ENCODE peak calls at places on chromosomes 11 and 22, in eight cellular contexts. D, U, X, O, Y, J, A and R are unnamed samples. For H3K4me1, the result is how much of the 10 kb centered on the place peaks cover.

GRCh38 chr11:85902353-85902752 is 47.2 kb downstream of the CCDC83 start:
- DNase-seq in A (no peak), O (no peak), J (no peak), Y (no peak), U (no peak), X (no peak), D (no peak), R (no peak)

GRCh38 chr11:83543918-83544491 is 257.8 kb upstream of the CCDC90B start:
- DNase-seq in J (no peak), X (no peak), U (no peak), D (no peak), A (no peak), O (no peak), Y (no peak), R (no peak)

GRCh38 chr22:37638351-37639069 is 959 bp upstream of the SH3BP1 start:
- DNase-seq in J (no peak), D (no peak), O (no peak), X (no peak), A (peak), U (no peak), Y (no peak), R (no peak)

GRCh38 chr11:123532131-123532530 is 102.1 kb downstream of the GRAMD1B start:
- DNase-seq in D (no peak), J (no peak), U (no peak), A (no peak), O (no peak), Y (no peak), X (no peak), R (no peak)

GRCh38 chr11:8263109-8263768 is 439 bp downstream of the LMO1 start:
- DNase-seq in O (no peak), D (peak), U (peak), A (no peak), X (no peak), J (no peak), Y (peak), R (no peak)

GRCh38 chr22:37340331-37341262 is 58.3 kb downstream of the CYTH4 start:
- DNase-seq in X (no peak), O (no peak), U (no peak), A (no peak), Y (no peak), D (no peak), J (no peak), R (no peak)

GRCh38 chr11:14583252-14584105 is 60.1 kb upstream of the PDE3B start:
- DNase-seq in O (no peak), J (peak), U (peak), A (no peak), Y (no peak), X (no peak), D (no peak), R (no peak)

GRCh38 chr22:24230911-24231656 is 13.8 kb downstream of the GGT5 start:
- DNase-seq in D (no peak), O (no peak), U (no peak), J (peak), X (no peak), Y (no peak), A (peak), R (peak)

GRCh38 chr22:49632199-49633009 is 195.3 kb downstream of the BRD1 start:
- DNase-seq in O (peak), X (peak), Y (no peak), A (no peak), D (no peak), J (peak), U (peak), R (no peak)

GRCh38 chr11:57303990-57304579 is 20.7 kb downstream of the TNKS1BP1 start:
- DNase-seq in Y (no peak), U (peak), A (no peak), D (peak), O (no peak), X (no peak), J (peak), R (no peak)

GRCh38 chr11:26741036-26741435 is 19.2 kb upstream of the SLC5A12 start:
- DNase-seq in D (no peak), O (no peak), J (no peak), Y (no peak), A (no peak), X (no peak), U (peak), R (no peak)

GRCh38 chr22:39205344-39206021 is 39.3 kb downstream of the PDGFB start:
- DNase-seq in X (no peak), Y (no peak), J (no peak), A (peak), O (peak), U (peak), D (peak), R (no peak)

GRCh38 chr11:89159974-89160373 is 17.7 kb upstream of the TYR start:
- DNase-seq in Y (no peak), A (no peak), O (no peak), J (no peak), U (no peak), X (no peak), D (no peak), R (no peak)

GRCh38 chr11:1757861-1758610 is 5.7 kb downstream of the CTSD start:
- DNase-seq in U (no peak), D (no peak), Y (no peak), X (no peak), O (no peak), J (no peak), A (peak), R (no peak)
- H3K4me1 ChIP-seq in U (under half), D (under half), Y (under half), X (under half), O (under half), J (under half), A (half or more), R (under half)

DNA sequence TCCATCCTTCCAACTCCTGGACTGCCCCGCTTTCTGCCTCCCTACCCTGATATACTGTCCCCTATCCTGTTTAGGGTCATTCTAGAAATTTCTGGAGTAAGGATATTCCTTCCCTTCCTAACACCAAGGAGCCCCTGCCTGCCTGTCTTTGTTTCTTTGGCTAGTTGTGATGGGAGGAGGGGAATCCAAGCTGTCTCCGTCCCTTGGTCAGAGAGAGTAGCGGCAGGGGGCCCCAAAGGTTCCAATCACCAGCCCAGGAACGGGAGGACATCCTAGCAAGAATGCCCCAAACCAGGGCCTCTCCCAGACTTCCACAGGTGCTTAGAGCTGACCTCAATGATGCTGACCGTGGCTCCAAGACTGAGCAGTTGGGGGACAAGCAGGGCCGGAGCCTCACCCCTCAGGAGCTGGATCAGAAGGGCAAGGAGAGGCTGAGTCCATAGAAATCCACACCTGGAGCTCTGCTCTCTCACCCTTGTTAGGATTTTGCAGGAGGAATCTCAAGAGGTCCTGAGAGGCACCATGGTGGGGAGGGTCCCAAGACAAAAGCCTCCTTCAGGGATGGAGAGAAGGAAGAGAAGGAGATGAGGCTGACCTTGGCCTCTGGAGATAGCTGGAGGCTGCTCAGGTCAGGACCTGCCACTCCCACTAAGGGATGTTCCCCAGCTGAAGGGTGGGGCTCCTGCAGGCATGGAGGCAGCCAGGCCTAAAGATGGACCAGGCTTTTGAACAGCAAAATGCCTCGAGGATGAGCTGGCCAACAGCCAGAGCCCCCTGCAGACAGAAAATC is 13.6 kb downstream of the SLC22A12 start:
- DNase-seq in X (no peak), J (no peak), A (no peak), U (no peak), Y (no peak), O (no peak), D (no peak), R (no peak)
- H3K4me1 ChIP-seq in X (under half), J (under half), A (under half), U (under half), Y (under half), O (under half), D (under half), R (under half)

GRCh38 chr11:134521452-134522289 is 109.6 kb upstream of the B3GAT1 start:
- DNase-seq in X (no peak), U (no peak), O (no peak), D (no peak), A (no peak), J (no peak), Y (no peak), R (no peak)
- H3K4me1 ChIP-seq in X (under half), U (under half), O (under half), D (under half), A (under half), J (under half), Y (under half), R (under half)

DNA sequence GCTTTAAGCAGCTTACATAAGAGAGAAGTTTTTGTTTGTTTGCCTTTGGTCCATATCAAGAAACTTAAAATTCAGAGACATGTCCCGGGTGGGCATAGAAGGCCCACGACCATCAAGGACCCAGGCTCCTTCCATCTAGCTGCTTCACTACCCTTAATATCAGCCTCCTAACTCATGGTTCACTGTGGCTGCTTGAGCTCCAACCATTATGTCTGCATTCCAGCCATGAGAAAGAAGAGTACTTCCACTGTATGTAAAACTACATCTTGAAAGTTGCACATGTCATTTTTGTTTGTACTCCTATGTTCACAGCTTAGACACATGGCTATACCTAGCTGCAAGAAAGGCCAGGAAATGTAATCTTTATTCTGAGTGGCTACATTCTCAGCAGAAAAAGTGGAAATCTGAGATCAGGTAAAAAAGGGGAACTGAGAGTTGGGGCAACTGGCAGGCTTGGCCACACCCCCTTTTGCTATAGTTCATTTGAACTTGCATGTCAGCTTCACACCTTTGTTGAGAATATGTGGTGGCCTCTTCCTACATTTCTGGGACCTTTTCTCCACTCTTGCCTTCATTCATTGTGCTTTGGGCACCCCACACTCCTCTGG is 81.3 kb upstream of the TP53I11 start:
- DNase-seq in O (no peak), Y (no peak), D (peak), A (no peak), J (no peak), U (no peak), X (no peak), R (peak)
- H3K4me1 ChIP-seq in O (under half), Y (under half), D (under half), A (under half), J (under half), U (under half), X (under half), R (under half)

GRCh38 chr22:41641854-41642253 is 20.8 kb downstream of the XRCC6 start:
- DNase-seq in A (no peak), U (no peak), J (no peak), O (no peak), D (no peak), Y (no peak), X (no peak), R (no peak)

GRCh38 chr22:41638748-41639147 is 17.7 kb downstream of the XRCC6 start:
- DNase-seq in O (no peak), J (no peak), U (no peak), D (no peak), A (no peak), X (no peak), Y (no peak), R (no peak)

GRCh38 chr22:41636467-41636866 is 15.4 kb downstream of the XRCC6 start:
- DNase-seq in O (peak), D (no peak), Y (no peak), U (peak), J (no peak), X (no peak), A (no peak), R (no peak)

GRCh38 chr22:41642711-41643110 is 21.6 kb downstream of the XRCC6 start:
- DNase-seq in A (no peak), D (no peak), X (no peak), Y (no peak), O (peak), J (no peak), U (no peak), R (no peak)

GRCh38 chr22:41638124-41638523 is 17.0 kb downstream of the XRCC6 start:
- DNase-seq in D (no peak), Y (no peak), A (no peak), U (no peak), O (no peak), X (no peak), J (no peak), R (no peak)
- H3K4me1 ChIP-seq in D (under half), Y (under half), A (under half), U (under half), O (under half), X (under half), J (under half), R (under half)

GRCh38 chr11:76669901-76670474 is 559 bp downstream of the LRRC32 start:
- DNase-seq in Y (peak), J (no peak), U (peak), O (peak), A (no peak), X (peak), D (peak), R (peak)

GRCh38 chr11:76666830-76667229 is 3.7 kb downstream of the LRRC32 start:
- DNase-seq in D (no peak), J (no peak), A (no peak), U (no peak), X (no peak), O (no peak), Y (no peak), R (no peak)

GRCh38 chr11:76667271-76667818 is 3.2 kb downstream of the LRRC32 start:
- DNase-seq in O (no peak), A (no peak), Y (peak), U (no peak), D (no peak), J (no peak), X (no peak), R (peak)

GRCh38 chr11:76667856-76668255 is 2.7 kb downstream of the LRRC32 start:
- DNase-seq in D (no peak), A (no peak), X (no peak), O (no peak), J (no peak), Y (peak), U (no peak), R (no peak)

DNA sequence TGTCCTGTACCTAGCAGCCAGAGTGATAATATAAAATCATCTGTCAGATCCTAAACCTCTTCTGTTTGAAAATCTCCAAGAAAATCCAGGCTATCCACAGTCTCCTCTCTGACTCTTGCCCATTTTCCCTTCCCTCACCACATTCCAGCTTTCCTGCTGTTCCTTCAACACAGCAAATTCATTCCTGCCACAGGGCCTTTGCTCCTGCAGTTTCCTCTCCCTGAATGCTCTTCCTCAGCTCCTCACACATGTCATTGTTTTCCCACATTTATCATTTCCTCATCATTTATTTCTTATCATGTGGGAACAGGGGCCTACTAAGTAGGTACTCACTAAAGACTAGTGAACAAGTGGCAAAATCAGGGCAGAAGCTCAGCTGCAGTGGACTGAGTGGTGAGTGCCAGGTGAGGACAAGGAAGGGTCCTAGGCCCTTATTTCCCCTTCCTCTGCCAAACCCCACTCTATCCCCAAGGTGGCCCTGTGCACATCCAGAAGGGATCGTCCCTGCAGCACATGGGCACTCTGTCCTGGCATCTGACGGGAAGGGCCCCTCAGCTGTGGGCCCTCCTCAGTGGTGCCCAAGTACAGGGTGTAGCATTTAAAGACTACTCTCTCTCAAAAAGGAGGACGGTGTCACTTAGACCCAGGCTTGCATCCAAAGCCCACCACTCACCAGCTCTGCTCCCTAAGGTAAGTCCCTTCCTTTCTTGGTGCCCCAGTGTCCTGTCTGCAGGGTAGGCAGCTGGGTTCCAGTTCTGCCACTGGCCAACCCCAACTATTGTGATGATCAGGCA is 2.0 kb downstream of the LRRC32 start:
- DNase-seq in J (no peak), X (no peak), U (no peak), D (no peak), O (no peak), A (no peak), Y (peak), R (no peak)
- H3K4me1 ChIP-seq in J (under half), X (under half), U (under half), D (under half), O (under half), A (under half), Y (under half), R (half or more)